ENCODE peak calls at places on chromosomes 3 and 15, in four cellular contexts. One of them, this sample, is unnamed.

GRCh38 chr3:157436583-157437300 is at the start of gene PTX3:
- DNase-seq in right atrium auricular region: peak; percentile 66
- DNase-seq in psoas muscle: peak; percentile 39
- DNase-seq in keratinocyte: no peak
- DNase-seq in this sample: peak; percentile 19

GRCh38 chr3:158789592-158789991 is 12.3 kb upstream of the MFSD1 start:
- DNase-seq in right atrium auricular region: no peak
- DNase-seq in psoas muscle: no peak
- DNase-seq in keratinocyte: no peak
- DNase-seq in this sample: no peak

GRCh38 chr15:32943691-32944090 is 225.9 kb downstream of the GREM1 start:
- DNase-seq in right atrium auricular region: no peak
- DNase-seq in psoas muscle: no peak
- DNase-seq in keratinocyte: no peak
- DNase-seq in this sample: no peak

GRCh38 chr3:42488687-42489086 is 13.8 kb upstream of the VIPR1 start:
- DNase-seq in right atrium auricular region: peak; percentile 28
- DNase-seq in psoas muscle: no peak
- DNase-seq in keratinocyte: no peak
- DNase-seq in this sample: no peak

GRCh38 chr3:182565916-182566524 is 227.3 kb upstream of the ATP11B start:
- DNase-seq in right atrium auricular region: no peak
- DNase-seq in psoas muscle: no peak
- DNase-seq in keratinocyte: no peak
- DNase-seq in this sample: no peak

GRCh38 chr15:90557147-90557546 is 27.4 kb downstream of the CRTC3 start:
- DNase-seq in right atrium auricular region: no peak
- DNase-seq in psoas muscle: no peak
- DNase-seq in keratinocyte: no peak
- DNase-seq in this sample: no peak

GRCh38 chr3:58306662-58307286 is 454 bp downstream of the HTD2 start:
- DNase-seq in right atrium auricular region: no peak
- DNase-seq in psoas muscle: peak; percentile 47
- DNase-seq in keratinocyte: no peak
- DNase-seq in this sample: peak; percentile 19

GRCh38 chr15:59371458-59372351 is 966 bp downstream of the MYO1E start:
- DNase-seq in right atrium auricular region: no peak
- DNase-seq in psoas muscle: peak; percentile 37
- DNase-seq in keratinocyte: no peak
- DNase-seq in this sample: peak; percentile 83

GRCh38 chr3:65538101-65538500 is 500.6 kb downstream of the MAGI1 start:
- DNase-seq in right atrium auricular region: no peak
- DNase-seq in psoas muscle: no peak
- DNase-seq in keratinocyte: no peak
- DNase-seq in this sample: no peak

GRCh38 chr3:160981217-160981938 is 123.8 kb downstream of the B3GALNT1 start:
- DNase-seq in right atrium auricular region: peak; percentile 58
- DNase-seq in psoas muscle: no peak
- DNase-seq in keratinocyte: no peak
- DNase-seq in this sample: no peak

GRCh38 chr3:8446845-8447244 is 54.8 kb upstream of the LMCD1 start:
- DNase-seq in right atrium auricular region: no peak
- DNase-seq in psoas muscle: no peak
- DNase-seq in keratinocyte: no peak
- DNase-seq in this sample: no peak

GRCh38 chr3:12822725-12823373 is 18.5 kb downstream of the RPL32 start:
- DNase-seq in right atrium auricular region: no peak
- DNase-seq in psoas muscle: no peak
- DNase-seq in keratinocyte: no peak
- DNase-seq in this sample: no peak

GRCh38 chr3:133162906-133163305 is 124.7 kb downstream of the TMEM108 start:
- DNase-seq in right atrium auricular region: no peak
- DNase-seq in psoas muscle: no peak
- DNase-seq in keratinocyte: no peak
- DNase-seq in this sample: no peak

GRCh38 chr3:156171517-156172267 is 51.3 kb downstream of the KCNAB1 start:
- DNase-seq in right atrium auricular region: no peak
- DNase-seq in psoas muscle: no peak
- DNase-seq in keratinocyte: no peak
- DNase-seq in this sample: no peak

GRCh38 chr3:184814214-184814613 is 2.2 kb downstream of the VPS8 start:
- DNase-seq in right atrium auricular region: no peak
- DNase-seq in psoas muscle: no peak
- DNase-seq in keratinocyte: no peak
- DNase-seq in this sample: no peak

GRCh38 chr15:31024979-31025378 is 33.6 kb upstream of the MTMR10 start:
- DNase-seq in right atrium auricular region: no peak
- DNase-seq in psoas muscle: no peak
- DNase-seq in keratinocyte: no peak
- DNase-seq in this sample: no peak

GRCh38 chr3:65577875-65578274 is 460.8 kb downstream of the MAGI1 start:
- DNase-seq in right atrium auricular region: no peak
- DNase-seq in psoas muscle: no peak
- DNase-seq in keratinocyte: no peak
- DNase-seq in this sample: no peak

GRCh38 chr3:71130516-71131384 is 452.8 kb downstream of the FOXP1 start:
- DNase-seq in right atrium auricular region: peak; percentile 85
- DNase-seq in psoas muscle: peak; percentile 47
- DNase-seq in keratinocyte: no peak
- DNase-seq in this sample: peak; percentile 36

GRCh38 chr3:184651945-184652344 is 59.9 kb downstream of the MAGEF1 start:
- DNase-seq in right atrium auricular region: no peak
- DNase-seq in psoas muscle: no peak
- DNase-seq in keratinocyte: peak; percentile 84
- DNase-seq in this sample: no peak

GRCh38 chr3:11050666-11051323 is 58.2 kb downstream of the SLC6A1 start:
- DNase-seq in right atrium auricular region: no peak
- DNase-seq in psoas muscle: no peak
- DNase-seq in keratinocyte: no peak
- DNase-seq in this sample: no peak

GRCh38 chr15:88246666-88247446 is 9.7 kb downstream of the NTRK3 start:
- DNase-seq in right atrium auricular region: peak; percentile 82
- DNase-seq in psoas muscle: peak; percentile 78
- DNase-seq in keratinocyte: no peak
- DNase-seq in this sample: peak; percentile 91

GRCh38 chr15:49908571-49909295 is 210.3 kb downstream of the ATP8B4 start:
- DNase-seq in right atrium auricular region: no peak
- DNase-seq in psoas muscle: no peak
- DNase-seq in keratinocyte: no peak
- DNase-seq in this sample: no peak

GRCh38 chr15:89740137-89740536 is 10.9 kb downstream of the MESP1 start:
- DNase-seq in right atrium auricular region: no peak
- DNase-seq in psoas muscle: no peak
- DNase-seq in keratinocyte: peak; percentile 52
- DNase-seq in this sample: no peak

GRCh38 chr3:152270145-152270870 is 1.6 kb downstream of the MBNL1 start:
- DNase-seq in right atrium auricular region: no peak
- DNase-seq in psoas muscle: no peak
- DNase-seq in keratinocyte: no peak
- DNase-seq in this sample: no peak

GRCh38 chr3:152270944-152271343 is 2.2 kb downstream of the MBNL1 start:
- DNase-seq in right atrium auricular region: no peak
- DNase-seq in psoas muscle: no peak
- DNase-seq in keratinocyte: no peak
- DNase-seq in this sample: no peak

GRCh38 chr3:152268501-152269422 is at the start of gene MBNL1:
- DNase-seq in right atrium auricular region: peak; percentile 88
- DNase-seq in psoas muscle: peak; percentile 77
- DNase-seq in keratinocyte: no peak
- DNase-seq in this sample: peak; percentile 66

GRCh38 chr3:152267831-152268500 is 763 bp upstream of the MBNL1 start:
- DNase-seq in right atrium auricular region: no peak
- DNase-seq in psoas muscle: no peak
- DNase-seq in keratinocyte: no peak
- DNase-seq in this sample: no peak

DNA sequence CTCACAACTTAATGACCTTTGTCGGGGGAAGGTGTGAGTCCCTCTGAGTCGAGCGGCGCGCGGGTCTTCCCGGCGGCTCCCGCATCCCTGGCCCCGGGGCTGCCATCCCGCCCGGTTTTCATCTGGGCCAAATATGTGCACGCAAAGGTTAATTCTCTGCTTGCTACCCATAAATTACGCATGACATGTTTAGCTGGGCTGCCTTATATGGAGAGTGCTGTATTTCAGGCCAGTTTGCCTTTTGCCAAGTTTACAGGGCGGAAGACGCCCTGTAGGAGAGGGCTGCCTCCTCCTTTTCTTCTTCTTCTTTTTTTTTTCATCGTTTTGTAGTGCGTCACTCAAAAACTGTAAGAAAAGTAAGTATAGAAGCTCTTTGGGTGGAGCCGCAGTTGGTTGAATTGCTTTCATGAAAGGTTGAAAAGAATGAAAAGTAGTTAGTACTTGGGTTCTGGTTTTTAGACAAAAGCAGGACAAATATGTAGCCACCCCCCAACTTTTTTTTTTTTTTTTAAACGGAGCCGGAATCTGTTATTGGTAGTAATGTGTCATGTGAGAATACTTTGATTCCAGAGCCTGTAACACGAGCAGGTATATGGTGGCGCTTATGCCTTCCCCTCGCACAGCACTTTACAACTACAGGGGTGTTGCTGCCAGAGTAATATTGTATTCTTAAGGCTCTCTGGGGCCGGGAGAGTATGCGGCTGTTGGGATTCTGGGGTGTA is 855 bp downstream of the MBNL1 start:
- DNase-seq in right atrium auricular region: peak; percentile 74
- DNase-seq in psoas muscle: no peak
- DNase-seq in keratinocyte: no peak
- DNase-seq in this sample: peak; percentile 30
- H3K4me1 ChIP-seq in right atrium auricular region: peaks cover 62% of the 10 kb centered on the region
- H3K4me1 ChIP-seq in psoas muscle: peaks cover 40% of the 10 kb centered on the region
- H3K4me1 ChIP-seq in keratinocyte: peaks cover 40% of the 10 kb centered on the region
- H3K4me1 ChIP-seq in this sample: peaks cover 44% of the 10 kb centered on the region

GRCh38 chr3:27254896-27255295 is 114.3 kb downstream of the NEK10 start:
- DNase-seq in right atrium auricular region: no peak
- DNase-seq in psoas muscle: no peak
- DNase-seq in keratinocyte: no peak
- DNase-seq in this sample: no peak

GRCh38 chr3:27252646-27253045 is 116.5 kb downstream of the NEK10 start:
- DNase-seq in right atrium auricular region: no peak
- DNase-seq in psoas muscle: no peak
- DNase-seq in keratinocyte: no peak
- DNase-seq in this sample: no peak

GRCh38 chr3:27253391-27253790 is 115.8 kb downstream of the NEK10 start:
- DNase-seq in right atrium auricular region: no peak
- DNase-seq in psoas muscle: no peak
- DNase-seq in keratinocyte: no peak
- DNase-seq in this sample: no peak

GRCh38 chr3:27253831-27254230 is 115.4 kb downstream of the NEK10 start:
- DNase-seq in right atrium auricular region: no peak
- DNase-seq in psoas muscle: no peak
- DNase-seq in keratinocyte: peak; percentile 17
- DNase-seq in this sample: peak; percentile 26
- TF ChIP-seq CTCF in right atrium auricular region: peak; percentile 55
- TF ChIP-seq CTCF in psoas muscle: peak; percentile 32
- TF ChIP-seq CTCF in keratinocyte: peak; percentile 59
- TF ChIP-seq CTCF in this sample: no peak

GRCh38 chr15:58252586-58253323 is 114.6 kb downstream of the AQP9 start:
- DNase-seq in right atrium auricular region: no peak
- DNase-seq in psoas muscle: no peak
- DNase-seq in keratinocyte: no peak
- DNase-seq in this sample: no peak

GRCh38 chr15:58246041-58246440 is 107.9 kb downstream of the AQP9 start:
- DNase-seq in right atrium auricular region: no peak
- DNase-seq in psoas muscle: no peak
- DNase-seq in keratinocyte: no peak
- DNase-seq in this sample: no peak

GRCh38 chr15:58248504-58248842 is 110.3 kb downstream of the AQP9 start:
- DNase-seq in right atrium auricular region: no peak
- DNase-seq in psoas muscle: no peak
- DNase-seq in keratinocyte: no peak
- DNase-seq in this sample: no peak

GRCh38 chr15:58247803-58248503 is 109.8 kb downstream of the AQP9 start:
- DNase-seq in right atrium auricular region: peak; percentile 83
- DNase-seq in psoas muscle: peak; percentile 81
- DNase-seq in keratinocyte: no peak
- DNase-seq in this sample: no peak

GRCh38 chr15:58249646-58250312 is 111.6 kb downstream of the AQP9 start:
- DNase-seq in right atrium auricular region: no peak
- DNase-seq in psoas muscle: no peak
- DNase-seq in keratinocyte: no peak
- DNase-seq in this sample: no peak
- H3K4me3 ChIP-seq in right atrium auricular region: no peak overlapping the region
- H3K4me3 ChIP-seq in psoas muscle: no peak overlapping the region
- H3K4me3 ChIP-seq in keratinocyte: no peak overlapping the region
- H3K4me3 ChIP-seq in this sample: no peak overlapping the region

GRCh38 chr3:143720381-143720780 is 127.9 kb downstream of the SLC9A9 start:
- DNase-seq in right atrium auricular region: no peak
- DNase-seq in psoas muscle: no peak
- DNase-seq in keratinocyte: no peak
- DNase-seq in this sample: no peak

GRCh38 chr3:143716731-143717130 is 131.5 kb downstream of the SLC9A9 start:
- DNase-seq in right atrium auricular region: no peak
- DNase-seq in psoas muscle: no peak
- DNase-seq in keratinocyte: no peak
- DNase-seq in this sample: no peak

GRCh38 chr3:143712522-143712921 is 135.7 kb downstream of the SLC9A9 start:
- DNase-seq in right atrium auricular region: no peak
- DNase-seq in psoas muscle: no peak
- DNase-seq in keratinocyte: no peak
- DNase-seq in this sample: no peak

GRCh38 chr3:143718463-143718862 is 129.8 kb downstream of the SLC9A9 start:
- DNase-seq in right atrium auricular region: no peak
- DNase-seq in psoas muscle: no peak
- DNase-seq in keratinocyte: no peak
- DNase-seq in this sample: no peak
- H3K4me1 ChIP-seq in right atrium auricular region: no peaks in the 10 kb centered on the region
- H3K4me1 ChIP-seq in psoas muscle: no peaks in the 10 kb centered on the region
- H3K4me1 ChIP-seq in keratinocyte: no peaks in the 10 kb centered on the region
- H3K4me1 ChIP-seq in this sample: no peaks in the 10 kb centered on the region

GRCh38 chr15:51536965-51537574 is 85.5 kb downstream of the DMXL2 start:
- DNase-seq in right atrium auricular region: no peak
- DNase-seq in psoas muscle: no peak
- DNase-seq in keratinocyte: no peak
- DNase-seq in this sample: no peak
- TF ChIP-seq CTCF in right atrium auricular region: peak; percentile 58
- TF ChIP-seq CTCF in psoas muscle: no peak
- TF ChIP-seq CTCF in keratinocyte: peak; percentile 48
- TF ChIP-seq CTCF in this sample: no peak

This sample was measured in pancreas.